ENCODE peak calls at places on chromosomes 16 and 17, in ten cellular contexts. K is H54; G is GM20000; Q is activated CD4-positive, alpha-beta T cell treated with anti-CD3 and anti-CD28 coated beads, Interleukin-2, amount 50 U/mL, for 1 hour; X is heart left ventricle; E is fibroblast of lung; I is LoVo; W is Kasumi-1; D is left lobe of liver; F is NB4. U is an unnamed sample.

GRCh38 chr17:61048398-61049106 is 351.1 kb upstream of the TBX2 start:
- DNase-seq in K (no peak), G (no peak), Q (no peak), X (no peak), E (no peak), I (no peak), W (no peak), D (no peak), F (no peak), U (no peak)

GRCh38 chr16:56202036-56202435 is 10.7 kb downstream of the GNAO1 start:
- DNase-seq in K (no peak), G (no peak), Q (no peak), X (no peak), E (peak), I (peak), W (no peak), D (peak), F (peak), U (no peak)

GRCh38 chr17:38584350-38584925 is 21.3 kb downstream of the SRCIN1 start:
- DNase-seq in K (peak), G (peak), Q (peak), X (peak), E (peak), I (peak), W (peak), D (peak), F (peak), U (no peak)

GRCh38 chr17:68391561-68392268 is 65.6 kb downstream of the WIPI1 start:
- DNase-seq in K (no peak), G (no peak), Q (no peak), X (no peak), E (no peak), I (no peak), W (no peak), D (peak), F (no peak), U (no peak)

GRCh38 chr16:51723016-51723724 is 572.1 kb upstream of the SALL1 start:
- DNase-seq in K (no peak), G (no peak), Q (no peak), X (no peak), E (no peak), I (no peak), W (no peak), D (no peak), F (no peak), U (no peak)

GRCh38 chr16:84914273-84914672 is 94.5 kb downstream of the CRISPLD2 start:
- DNase-seq in K (no peak), G (no peak), Q (no peak), X (no peak), E (no peak), I (no peak), W (no peak), D (no peak), F (no peak), U (no peak)

GRCh38 chr16:73951541-73951940 is 345.1 kb upstream of the PSMD7 start:
- DNase-seq in K (no peak), G (no peak), Q (no peak), X (peak), E (no peak), I (no peak), W (no peak), D (no peak), F (no peak), U (no peak)

GRCh38 chr16:17105239-17105721 is 365.5 kb downstream of the XYLT1 start:
- DNase-seq in K (no peak), G (no peak), Q (no peak), X (no peak), E (peak), I (no peak), W (no peak), D (no peak), F (no peak), U (no peak)

GRCh38 chr17:8073627-8074485 is 13.7 kb downstream of the ALOX12B start:
- DNase-seq in K (peak), G (peak), Q (peak), X (peak), E (peak), I (peak), W (peak), D (peak), F (peak), U (no peak)

GRCh38 chr17:28567604-28568003 is 3.7 kb downstream of the PIGS start:
- DNase-seq in K (no peak), G (peak), Q (no peak), X (no peak), E (no peak), I (no peak), W (peak), D (no peak), F (peak), U (no peak)

GRCh38 chr17:4436381-4436780 is 2.6 kb downstream of the SPNS3 start:
- DNase-seq in K (no peak), G (no peak), Q (no peak), X (no peak), E (no peak), I (no peak), W (no peak), D (no peak), F (peak), U (no peak)

GRCh38 chr16:27430923-27431484 is 29.0 kb downstream of the IL21R start:
- DNase-seq in K (no peak), G (no peak), Q (no peak), X (no peak), E (peak), I (no peak), W (peak), D (peak), F (peak), U (no peak)

GRCh38 chr17:8072727-8073461 is 14.6 kb downstream of the ALOX12B start:
- DNase-seq in K (no peak), G (no peak), Q (peak), X (no peak), E (no peak), I (no peak), W (no peak), D (no peak), F (no peak), U (no peak)

GRCh38 chr16:9256196-9256595 is 164.8 kb downstream of the HAPSTR1 start:
- DNase-seq in K (peak), G (peak), Q (no peak), X (no peak), E (no peak), I (no peak), W (no peak), D (no peak), F (peak), U (no peak)

GRCh38 chr17:63382136-63382535 is 64.0 kb downstream of the CYB561 start:
- DNase-seq in K (no peak), G (no peak), Q (no peak), X (no peak), E (peak), I (no peak), W (no peak), D (no peak), F (no peak), U (no peak)

GRCh38 chr17:9959377-9959981 is 54.4 kb upstream of the RCVRN start:
- DNase-seq in K (peak), G (peak), Q (peak), X (peak), E (peak), I (peak), W (peak), D (no peak), F (peak), U (no peak)

GRCh38 chr16:22721497-22722100 is 92.4 kb upstream of the HS3ST2 start:
- DNase-seq in K (no peak), G (no peak), Q (no peak), X (peak), E (no peak), I (no peak), W (no peak), D (no peak), F (no peak), U (no peak)

GRCh38 chr16:28504707-28505404 is 1.8 kb downstream of the IL27 start:
- DNase-seq in K (no peak), G (no peak), Q (no peak), X (no peak), E (no peak), I (no peak), W (no peak), D (peak), F (no peak), U (no peak)

GRCh38 chr17:7988750-7989178 is 13.7 kb upstream of the GUCY2D start:
- DNase-seq in K (no peak), G (peak), Q (peak), X (no peak), E (peak), I (peak), W (peak), D (no peak), F (peak), U (peak)

GRCh38 chr17:81890447-81891302 is 711 bp downstream of the ALYREF start:
- DNase-seq in K (no peak), G (no peak), Q (no peak), X (no peak), E (no peak), I (no peak), W (no peak), D (no peak), F (peak), U (no peak)

GRCh38 chr16:76932541-76933211 is 258.3 kb upstream of the MON1B start:
- DNase-seq in K (no peak), G (no peak), Q (no peak), X (no peak), E (peak), I (no peak), W (no peak), D (no peak), F (no peak), U (no peak)

GRCh38 chr16:54591816-54592246 is 305.2 kb upstream of the IRX3 start:
- DNase-seq in K (no peak), G (no peak), Q (no peak), X (no peak), E (no peak), I (no peak), W (no peak), D (no peak), F (no peak), U (no peak)

GRCh38 chr17:40645291-40645690 is 2.3 kb downstream of the SMARCE1 start:
- DNase-seq in K (no peak), G (no peak), Q (no peak), X (no peak), E (no peak), I (no peak), W (no peak), D (no peak), F (no peak), U (no peak)

GRCh38 chr16:66581246-66581952 is 2.1 kb downstream of the CMTM2 start:
- DNase-seq in K (no peak), G (no peak), Q (no peak), X (no peak), E (peak), I (no peak), W (no peak), D (no peak), F (no peak), U (no peak)

GRCh38 chr16:87295661-87296531 is 21.3 kb downstream of the C16orf95 start:
- DNase-seq in K (no peak), G (no peak), Q (no peak), X (no peak), E (no peak), I (no peak), W (no peak), D (no peak), F (no peak), U (no peak)